ENCODE peak calls at places on chromosome 1, in four cellular contexts. One of them, this sample, is unnamed. For H3K4me1, the result is how much of the 10 kb centered on the place peaks cover.

GRCh38 chr1:86151427-86151826 is 5.1 kb downstream of the COL24A1 start:
- DNase-seq in sigmoid colon: no peak
- DNase-seq in vagina: no peak
- DNase-seq in upper lobe of right lung: no peak
- DNase-seq in this sample: no peak

GRCh38 chr1:95622609-95623008 is 388.6 kb downstream of the RWDD3 start:
- DNase-seq in sigmoid colon: no peak
- DNase-seq in vagina: no peak
- DNase-seq in upper lobe of right lung: no peak
- DNase-seq in this sample: no peak

GRCh38 chr1:28671254-28671780 is 2.7 kb downstream of the GMEB1 start:
- DNase-seq in sigmoid colon: no peak
- DNase-seq in vagina: no peak
- DNase-seq in upper lobe of right lung: no peak
- DNase-seq in this sample: no peak

GRCh38 chr1:154500533-154500932 is 1.5 kb upstream of the TDRD10 start:
- DNase-seq in sigmoid colon: no peak
- DNase-seq in vagina: no peak
- DNase-seq in upper lobe of right lung: no peak
- DNase-seq in this sample: no peak

GRCh38 chr1:29985376-29985945 is 737.9 kb downstream of the MATN1 start:
- DNase-seq in sigmoid colon: no peak
- DNase-seq in vagina: peak
- DNase-seq in upper lobe of right lung: no peak
- DNase-seq in this sample: no peak

GRCh38 chr1:33466159-33466558 is 6.3 kb upstream of the ZSCAN20 start:
- DNase-seq in sigmoid colon: peak
- DNase-seq in vagina: no peak
- DNase-seq in upper lobe of right lung: no peak
- DNase-seq in this sample: no peak

GRCh38 chr1:67683736-67684525 is 1.1 kb upstream of the GADD45A start:
- DNase-seq in sigmoid colon: no peak
- DNase-seq in vagina: no peak
- DNase-seq in upper lobe of right lung: no peak
- DNase-seq in this sample: no peak

GRCh38 chr1:38835230-38835827 is 24.2 kb downstream of the RRAGC start:
- DNase-seq in sigmoid colon: no peak
- DNase-seq in vagina: no peak
- DNase-seq in upper lobe of right lung: no peak
- DNase-seq in this sample: no peak

GRCh38 chr1:116881879-116882520 is 27.7 kb upstream of the PTGFRN start:
- DNase-seq in sigmoid colon: peak
- DNase-seq in vagina: no peak
- DNase-seq in upper lobe of right lung: no peak
- DNase-seq in this sample: peak
- TF ChIP-seq CTCF in sigmoid colon: no peak
- TF ChIP-seq CTCF in vagina: no peak
- TF ChIP-seq CTCF in upper lobe of right lung: no peak
- TF ChIP-seq CTCF in this sample: peak

DNA sequence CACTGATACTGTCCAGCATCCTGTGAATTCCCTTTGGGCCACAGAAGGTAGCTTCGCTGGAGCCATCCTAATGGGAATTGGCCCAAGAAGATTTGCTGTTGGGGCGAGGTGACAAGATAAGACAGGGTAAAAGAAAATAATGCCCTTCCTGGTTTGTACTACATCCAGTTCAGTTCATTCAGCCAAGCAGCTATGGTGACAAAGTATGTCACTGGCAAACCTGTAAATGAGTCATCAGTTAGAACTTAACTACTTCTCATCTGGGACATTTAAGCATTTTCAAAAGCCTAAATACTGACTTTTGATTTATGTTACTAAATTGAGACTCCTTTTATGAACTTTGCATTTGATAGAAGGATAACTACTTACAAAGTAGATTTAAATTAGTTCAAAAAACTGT is 54.2 kb downstream of the WDR64 start:
- DNase-seq in sigmoid colon: no peak
- DNase-seq in vagina: no peak
- DNase-seq in upper lobe of right lung: no peak
- DNase-seq in this sample: no peak
- H3K4me1 ChIP-seq in sigmoid colon: under half
- H3K4me1 ChIP-seq in vagina: under half
- H3K4me1 ChIP-seq in upper lobe of right lung: under half
- H3K4me1 ChIP-seq in this sample: under half

DNA sequence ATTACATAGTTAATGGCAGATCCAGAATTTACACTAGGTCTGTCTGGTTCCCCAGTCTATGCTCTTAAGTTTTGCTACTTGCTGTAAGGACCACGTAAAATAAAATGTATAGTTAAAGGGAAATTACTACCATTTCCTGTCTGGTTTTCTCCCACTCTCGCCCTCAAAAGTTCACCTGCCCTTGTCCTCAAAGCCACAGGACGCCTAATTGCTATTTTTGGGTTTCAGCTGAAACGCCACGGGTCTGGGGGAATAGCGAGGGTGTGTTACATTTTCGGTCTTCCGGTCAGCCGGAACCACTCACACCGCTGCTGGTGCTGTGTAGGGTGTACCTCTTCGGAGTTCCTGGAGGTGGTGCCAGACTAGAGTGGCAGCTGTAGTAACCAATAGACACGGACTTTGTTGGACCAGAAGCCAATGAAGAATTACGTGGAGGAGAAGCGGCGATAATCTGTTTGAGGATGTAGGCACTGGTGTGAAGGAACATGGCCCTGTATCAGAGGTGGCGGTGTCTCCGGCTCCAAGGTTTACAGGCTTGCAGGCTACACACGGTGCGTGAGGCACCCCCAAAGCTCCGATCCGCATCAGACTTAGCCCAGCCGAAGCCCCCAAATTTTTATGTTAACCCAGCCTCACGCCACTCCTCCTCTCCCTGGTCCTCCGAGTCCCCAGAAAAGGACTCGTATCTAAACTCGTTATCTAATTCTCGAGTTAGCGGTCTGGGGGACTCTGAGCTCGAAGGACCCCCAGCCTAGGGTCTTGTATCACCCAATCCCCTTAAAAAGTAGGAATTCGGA is at the start of gene TARS2:
- DNase-seq in sigmoid colon: peak
- DNase-seq in vagina: no peak
- DNase-seq in upper lobe of right lung: peak
- DNase-seq in this sample: peak
- TF ChIP-seq CTCF in sigmoid colon: peak
- TF ChIP-seq CTCF in vagina: no peak
- TF ChIP-seq CTCF in upper lobe of right lung: peak
- TF ChIP-seq CTCF in this sample: peak

GRCh38 chr1:204479387-204480136 is 15.0 kb downstream of the PIK3C2B start:
- DNase-seq in sigmoid colon: no peak
- DNase-seq in vagina: no peak
- DNase-seq in upper lobe of right lung: no peak
- DNase-seq in this sample: no peak
- H3K4me1 ChIP-seq in sigmoid colon: half or more
- H3K4me1 ChIP-seq in vagina: half or more
- H3K4me1 ChIP-seq in upper lobe of right lung: half or more
- H3K4me1 ChIP-seq in this sample: under half

DNA sequence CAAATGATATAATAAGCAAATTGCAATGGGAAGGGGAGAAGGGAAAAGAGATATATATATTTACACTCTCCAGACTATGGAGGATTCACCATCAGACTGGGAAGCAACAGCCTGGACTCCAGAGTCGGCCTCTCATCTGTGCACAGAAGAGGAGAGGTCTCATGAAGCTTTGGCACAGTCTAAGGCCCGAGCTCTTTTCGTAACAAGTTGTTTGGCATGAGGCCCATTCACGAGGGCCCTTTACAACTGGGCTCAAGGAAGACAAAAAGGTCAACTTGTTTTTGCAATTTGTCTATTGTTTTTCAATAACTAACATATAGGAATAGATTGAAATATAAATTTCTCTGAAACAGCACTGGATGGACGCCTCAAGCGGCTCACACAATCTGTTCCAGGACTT is 66.7 kb upstream of the AJAP1 start:
- DNase-seq in sigmoid colon: no peak
- DNase-seq in vagina: no peak
- DNase-seq in upper lobe of right lung: no peak
- DNase-seq in this sample: no peak
- TF ChIP-seq CTCF in sigmoid colon: no peak
- TF ChIP-seq CTCF in vagina: no peak
- TF ChIP-seq CTCF in upper lobe of right lung: no peak
- TF ChIP-seq CTCF in this sample: no peak

GRCh38 chr1:93666613-93667384 is 14.8 kb downstream of the BCAR3 start:
- DNase-seq in sigmoid colon: peak
- DNase-seq in vagina: no peak
- DNase-seq in upper lobe of right lung: no peak
- DNase-seq in this sample: no peak
- H3K4me1 ChIP-seq in sigmoid colon: half or more
- H3K4me1 ChIP-seq in vagina: half or more
- H3K4me1 ChIP-seq in upper lobe of right lung: half or more
- H3K4me1 ChIP-seq in this sample: under half

DNA sequence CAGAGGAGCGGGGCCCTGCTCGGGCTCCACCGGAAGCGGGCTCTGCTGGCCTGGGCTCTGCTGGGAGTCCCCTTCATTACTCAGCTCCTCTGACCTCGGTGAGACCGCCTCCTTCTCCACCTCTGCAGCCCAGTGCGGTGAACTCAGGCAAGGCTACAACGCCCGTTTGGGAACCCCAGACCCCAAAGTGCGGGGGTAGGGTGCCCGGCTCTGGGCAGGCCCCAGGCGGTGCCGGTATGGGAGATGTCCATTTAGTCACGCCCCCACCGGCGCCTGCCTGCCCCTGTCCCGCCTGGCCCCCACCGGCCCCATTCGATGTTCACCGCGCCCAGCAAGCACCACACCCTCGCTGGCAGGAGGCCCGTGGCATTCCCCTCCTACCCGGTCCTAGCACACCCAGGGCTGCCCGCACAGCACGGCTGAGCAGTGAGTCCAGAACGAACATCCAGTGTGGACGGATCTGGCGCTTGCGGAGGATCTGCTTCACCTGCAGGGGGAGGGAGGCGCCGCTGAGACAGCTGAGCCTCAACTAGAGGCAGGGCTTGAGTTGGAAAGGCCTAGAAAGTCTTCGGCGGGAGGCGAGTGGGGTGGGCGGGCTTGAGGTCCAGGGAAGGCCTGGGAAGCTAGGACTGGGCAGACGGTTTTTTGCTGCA is 10.0 kb downstream of the MAP3K6 start:
- DNase-seq in sigmoid colon: no peak
- DNase-seq in vagina: no peak
- DNase-seq in upper lobe of right lung: no peak
- DNase-seq in this sample: peak
- TF ChIP-seq CTCF in sigmoid colon: no peak
- TF ChIP-seq CTCF in vagina: no peak
- TF ChIP-seq CTCF in upper lobe of right lung: no peak
- TF ChIP-seq CTCF in this sample: no peak

DNA sequence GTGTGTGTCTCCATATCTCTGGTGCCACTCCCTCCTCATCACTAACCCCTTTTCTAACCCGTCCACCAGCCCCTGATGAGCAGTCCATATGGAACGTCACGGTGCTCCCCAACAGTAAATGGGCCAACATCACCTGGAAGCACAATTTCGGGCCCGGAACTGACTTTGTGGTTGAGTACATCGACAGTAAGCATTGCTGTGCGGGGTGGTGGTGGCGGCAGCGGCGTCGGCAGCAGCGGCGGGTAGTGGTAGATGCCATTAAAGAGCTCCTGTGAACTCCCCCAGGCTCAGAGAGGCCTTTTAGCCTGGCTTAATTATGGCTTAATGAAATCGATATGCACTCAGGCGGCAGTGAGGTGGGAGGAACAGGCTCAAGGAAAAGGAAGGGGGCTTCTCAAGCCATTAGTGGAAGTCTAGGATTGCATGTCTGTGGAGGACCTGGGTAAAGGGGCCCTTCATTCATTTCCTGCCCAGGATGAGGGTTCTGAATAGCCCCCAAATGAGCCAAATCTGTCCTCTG is 41.9 kb upstream of the CNTN2 start:
- DNase-seq in sigmoid colon: no peak
- DNase-seq in vagina: no peak
- DNase-seq in upper lobe of right lung: no peak
- DNase-seq in this sample: no peak
- H3K4me1 ChIP-seq in sigmoid colon: under half
- H3K4me1 ChIP-seq in vagina: under half
- H3K4me1 ChIP-seq in upper lobe of right lung: under half
- H3K4me1 ChIP-seq in this sample: under half

This sample was measured in pancreas.